ENCODE peak calls at places on chromosome 21, in seven cellular contexts. One of them, this sample, is unnamed.

GRCh38 chr21:31220567-31220966 is 123.5 kb downstream of the TIAM1 start:
- DNase-seq in IMR-90: peak
- DNase-seq in H1: no peak
- DNase-seq in body of pancreas: no peak
- DNase-seq in adrenal gland: no peak
- DNase-seq in stomach: no peak
- DNase-seq in transverse colon: no peak
- DNase-seq in this sample: no peak

GRCh38 chr21:36696640-36697472 is 2.1 kb upstream of the SIM2 start:
- DNase-seq in stomach: no peak
- DNase-seq in IMR-90: peak
- DNase-seq in transverse colon: no peak
- DNase-seq in adrenal gland: no peak
- DNase-seq in H1: peak
- DNase-seq in body of pancreas: no peak
- DNase-seq in this sample: no peak

GRCh38 chr21:20720623-20721022 is 277.6 kb upstream of the NCAM2 start:
- DNase-seq in H1: no peak
- DNase-seq in stomach: no peak
- DNase-seq in adrenal gland: no peak
- DNase-seq in transverse colon: no peak
- DNase-seq in IMR-90: no peak
- DNase-seq in body of pancreas: no peak
- DNase-seq in this sample: no peak

GRCh38 chr21:34640858-34641257 is 25.9 kb upstream of the RCAN1 start:
- DNase-seq in IMR-90: peak
- DNase-seq in H1: peak
- DNase-seq in adrenal gland: no peak
- DNase-seq in transverse colon: no peak
- DNase-seq in body of pancreas: no peak
- DNase-seq in stomach: no peak
- DNase-seq in this sample: no peak

GRCh38 chr21:32771134-32771523 is 426 bp downstream of the PAXBP1 start:
- DNase-seq in H1: peak
- DNase-seq in IMR-90: peak
- DNase-seq in adrenal gland: peak
- DNase-seq in transverse colon: peak
- DNase-seq in stomach: peak
- DNase-seq in body of pancreas: peak
- DNase-seq in this sample: peak

GRCh38 chr21:34092241-34092921 is 19.0 kb downstream of the MRPS6 start:
- DNase-seq in stomach: no peak
- DNase-seq in transverse colon: no peak
- DNase-seq in H1: no peak
- DNase-seq in adrenal gland: no peak
- DNase-seq in IMR-90: no peak
- DNase-seq in body of pancreas: no peak
- DNase-seq in this sample: no peak

GRCh38 chr21:34845521-34846213 is 176.9 kb downstream of the CLIC6 start:
- DNase-seq in transverse colon: peak
- DNase-seq in IMR-90: peak
- DNase-seq in stomach: peak
- DNase-seq in H1: no peak
- DNase-seq in body of pancreas: peak
- DNase-seq in adrenal gland: no peak
- DNase-seq in this sample: no peak

GRCh38 chr21:27036736-27037301 is 69.9 kb upstream of the ADAMTS5 start:
- DNase-seq in H1: no peak
- DNase-seq in stomach: no peak
- DNase-seq in adrenal gland: no peak
- DNase-seq in transverse colon: no peak
- DNase-seq in IMR-90: peak
- DNase-seq in body of pancreas: no peak
- DNase-seq in this sample: no peak

GRCh38 chr21:37758997-37759396 is 157.3 kb downstream of the KCNJ6 start:
- DNase-seq in stomach: peak
- DNase-seq in IMR-90: peak
- DNase-seq in H1: peak
- DNase-seq in body of pancreas: peak
- DNase-seq in adrenal gland: peak
- DNase-seq in transverse colon: peak
- DNase-seq in this sample: no peak

GRCh38 chr21:25503981-25504380 is 103.3 kb downstream of the MRPL39 start:
- DNase-seq in transverse colon: no peak
- DNase-seq in body of pancreas: no peak
- DNase-seq in H1: no peak
- DNase-seq in adrenal gland: no peak
- DNase-seq in stomach: no peak
- DNase-seq in IMR-90: no peak
- DNase-seq in this sample: no peak

GRCh38 chr21:34878940-34879339 is 170.2 kb downstream of the RUNX1 start:
- DNase-seq in adrenal gland: no peak
- DNase-seq in H1: no peak
- DNase-seq in stomach: no peak
- DNase-seq in transverse colon: no peak
- DNase-seq in body of pancreas: no peak
- DNase-seq in IMR-90: no peak
- DNase-seq in this sample: no peak

GRCh38 chr21:26072891-26073615 is 97.5 kb downstream of the APP start:
- DNase-seq in H1: no peak
- DNase-seq in IMR-90: peak
- DNase-seq in adrenal gland: no peak
- DNase-seq in body of pancreas: no peak
- DNase-seq in transverse colon: no peak
- DNase-seq in stomach: no peak
- DNase-seq in this sample: no peak

GRCh38 chr21:15552914-15553491 is 176.8 kb upstream of the USP25 start:
- DNase-seq in adrenal gland: no peak
- DNase-seq in IMR-90: peak
- DNase-seq in transverse colon: no peak
- DNase-seq in body of pancreas: no peak
- DNase-seq in stomach: no peak
- DNase-seq in H1: no peak
- DNase-seq in this sample: no peak

GRCh38 chr21:29208666-29209059 is 78.2 kb downstream of the MAP3K7CL start:
- DNase-seq in IMR-90: peak
- DNase-seq in stomach: no peak
- DNase-seq in H1: no peak
- DNase-seq in body of pancreas: no peak
- DNase-seq in transverse colon: no peak
- DNase-seq in adrenal gland: no peak
- DNase-seq in this sample: no peak

GRCh38 chr21:41422546-41423372 is 3.3 kb upstream of the MX1 start:
- DNase-seq in body of pancreas: no peak
- DNase-seq in stomach: no peak
- DNase-seq in H1: peak
- DNase-seq in transverse colon: no peak
- DNase-seq in IMR-90: no peak
- DNase-seq in adrenal gland: no peak
- DNase-seq in this sample: peak

GRCh38 chr21:41418393-41418792 is 7.6 kb upstream of the MX1 start:
- DNase-seq in body of pancreas: no peak
- DNase-seq in stomach: no peak
- DNase-seq in IMR-90: no peak
- DNase-seq in adrenal gland: no peak
- DNase-seq in transverse colon: no peak
- DNase-seq in H1: no peak
- DNase-seq in this sample: peak

GRCh38 chr21:41425588-41425953 is 468 bp upstream of the MX1 start:
- DNase-seq in body of pancreas: no peak
- DNase-seq in adrenal gland: no peak
- DNase-seq in transverse colon: no peak
- DNase-seq in IMR-90: no peak
- DNase-seq in H1: peak
- DNase-seq in stomach: no peak
- DNase-seq in this sample: no peak

GRCh38 chr21:41418956-41419680 is 6.9 kb upstream of the MX1 start:
- DNase-seq in H1: no peak
- DNase-seq in transverse colon: no peak
- DNase-seq in adrenal gland: no peak
- DNase-seq in stomach: no peak
- DNase-seq in body of pancreas: no peak
- DNase-seq in IMR-90: no peak
- DNase-seq in this sample: peak

DNA sequence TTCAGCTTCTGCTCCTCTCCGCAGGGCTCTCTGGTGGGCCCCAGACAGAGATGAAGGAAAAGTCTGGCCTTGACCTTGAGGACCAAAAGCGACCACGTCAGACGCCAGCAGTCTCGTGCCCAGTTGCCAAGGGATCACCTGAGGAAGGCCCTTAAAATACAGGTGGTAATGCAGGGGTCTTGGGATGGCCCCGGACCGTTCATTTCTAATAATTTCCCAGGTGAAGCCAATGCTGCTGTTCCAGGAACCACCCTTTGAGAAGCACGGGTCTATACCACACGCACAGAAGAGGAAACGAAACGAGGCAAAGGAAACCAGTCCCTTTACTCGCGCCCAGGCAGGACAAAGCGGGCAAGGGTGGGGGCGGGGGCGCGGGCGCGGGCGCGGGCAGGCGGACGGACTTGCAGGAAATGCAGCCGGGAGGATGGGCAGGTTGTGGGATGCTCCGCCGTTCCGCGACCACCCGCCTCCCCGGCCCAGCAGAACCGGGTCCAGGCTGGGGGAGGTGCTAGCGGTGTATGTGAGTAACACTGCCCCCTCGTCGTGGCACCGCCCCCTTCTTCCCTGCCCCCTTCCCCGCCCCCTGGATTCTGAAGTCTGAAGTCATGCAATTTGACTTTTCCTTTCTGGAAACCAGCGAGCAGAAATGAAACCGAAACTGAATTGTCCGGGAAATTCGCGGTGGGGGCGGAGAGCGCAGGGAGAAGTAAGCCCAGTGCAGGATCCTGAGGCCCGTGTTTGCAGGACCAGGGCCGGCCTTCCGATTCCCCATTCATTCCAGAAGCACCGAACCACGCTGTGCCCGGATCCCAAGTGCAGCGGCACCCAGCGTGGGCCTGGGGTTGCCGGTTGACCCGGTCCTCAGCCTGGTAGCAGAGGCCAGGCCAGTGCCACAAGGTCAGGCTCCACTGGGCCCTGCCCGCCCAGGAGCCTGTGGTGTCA is 5.8 kb upstream of the MX1 start:
- DNase-seq in transverse colon: peak
- DNase-seq in H1: peak
- DNase-seq in IMR-90: peak
- DNase-seq in body of pancreas: peak
- DNase-seq in adrenal gland: peak
- DNase-seq in stomach: peak
- DNase-seq in this sample: peak
- TF ChIP-seq POLR2A in transverse colon: no peak
- TF ChIP-seq POLR2A in H1: no peak
- TF ChIP-seq POLR2A in IMR-90: no peak
- TF ChIP-seq POLR2A in body of pancreas: no peak
- TF ChIP-seq POLR2A in adrenal gland: no peak
- TF ChIP-seq POLR2A in stomach: no peak
- TF ChIP-seq POLR2A in this sample: no peak

GRCh38 chr21:38894899-38895298 is 89.2 kb downstream of the ETS2 start:
- DNase-seq in H1: no peak
- DNase-seq in body of pancreas: no peak
- DNase-seq in transverse colon: no peak
- DNase-seq in IMR-90: no peak
- DNase-seq in adrenal gland: no peak
- DNase-seq in stomach: no peak
- DNase-seq in this sample: peak

GRCh38 chr21:38900499-38900898 is 94.8 kb downstream of the ETS2 start:
- DNase-seq in transverse colon: no peak
- DNase-seq in stomach: no peak
- DNase-seq in adrenal gland: no peak
- DNase-seq in H1: no peak
- DNase-seq in IMR-90: no peak
- DNase-seq in body of pancreas: no peak
- DNase-seq in this sample: no peak

GRCh38 chr21:38899277-38899947 is 93.7 kb downstream of the ETS2 start:
- DNase-seq in adrenal gland: no peak
- DNase-seq in transverse colon: no peak
- DNase-seq in IMR-90: no peak
- DNase-seq in stomach: no peak
- DNase-seq in body of pancreas: no peak
- DNase-seq in H1: no peak
- DNase-seq in this sample: no peak

GRCh38 chr21:38897532-38898421 is 92.0 kb downstream of the ETS2 start:
- DNase-seq in H1: no peak
- DNase-seq in body of pancreas: no peak
- DNase-seq in adrenal gland: no peak
- DNase-seq in stomach: no peak
- DNase-seq in IMR-90: no peak
- DNase-seq in transverse colon: no peak
- DNase-seq in this sample: no peak

DNA sequence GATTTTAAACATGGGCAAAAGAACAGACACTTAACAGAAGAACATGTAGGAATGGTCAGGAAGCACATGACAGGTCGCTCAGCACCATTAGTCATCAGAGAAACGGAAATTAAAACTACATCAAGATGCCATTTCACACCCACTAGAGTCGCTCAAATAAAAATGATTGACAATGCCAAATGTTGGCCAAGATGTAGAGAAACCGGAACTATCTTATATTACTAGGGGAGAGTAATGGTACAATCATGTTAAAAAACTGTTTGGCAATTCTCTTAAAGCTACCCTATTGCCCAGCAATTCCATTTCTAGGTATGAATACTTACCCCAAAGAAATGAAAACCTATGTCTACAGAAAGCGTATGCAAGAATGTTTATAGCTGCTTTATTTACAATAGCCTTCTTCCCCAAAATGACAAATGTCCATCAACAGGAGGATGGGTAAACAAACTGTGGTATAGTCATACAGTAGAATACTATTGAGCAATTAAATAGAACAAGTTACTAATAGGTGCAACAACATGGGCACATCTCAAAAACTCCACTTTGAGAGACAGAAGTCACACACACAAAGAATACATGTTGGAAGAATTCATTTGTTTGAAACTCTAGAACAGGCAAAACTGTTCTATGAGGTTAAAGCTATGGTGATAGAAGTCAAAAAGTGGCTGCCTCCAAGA is 92.8 kb downstream of the ETS2 start:
- DNase-seq in IMR-90: no peak
- DNase-seq in body of pancreas: no peak
- DNase-seq in H1: no peak
- DNase-seq in adrenal gland: no peak
- DNase-seq in transverse colon: no peak
- DNase-seq in stomach: no peak
- DNase-seq in this sample: no peak
- H3K4me3 ChIP-seq in IMR-90: no peak
- H3K4me3 ChIP-seq in body of pancreas: no peak
- H3K4me3 ChIP-seq in H1: no peak
- H3K4me3 ChIP-seq in adrenal gland: no peak
- H3K4me3 ChIP-seq in transverse colon: no peak
- H3K4me3 ChIP-seq in stomach: no peak
- H3K4me3 ChIP-seq in this sample: no peak

GRCh38 chr21:24375201-24375600 is 1232.1 kb downstream of the MRPL39 start:
- DNase-seq in body of pancreas: no peak
- DNase-seq in adrenal gland: peak
- DNase-seq in transverse colon: no peak
- DNase-seq in IMR-90: no peak
- DNase-seq in H1: peak
- DNase-seq in stomach: no peak
- DNase-seq in this sample: no peak
- TF ChIP-seq CTCF in body of pancreas: no peak
- TF ChIP-seq CTCF in adrenal gland: no peak
- TF ChIP-seq CTCF in transverse colon: no peak
- TF ChIP-seq CTCF in IMR-90: no peak
- TF ChIP-seq CTCF in H1: peak
- TF ChIP-seq CTCF in stomach: no peak
- TF ChIP-seq CTCF in this sample: no peak

GRCh38 chr21:46285761-46286667 is at the start of gene YBEY:
- DNase-seq in H1: peak
- DNase-seq in transverse colon: peak
- DNase-seq in body of pancreas: peak
- DNase-seq in IMR-90: peak
- DNase-seq in adrenal gland: peak
- DNase-seq in stomach: peak
- DNase-seq in this sample: peak
- TF ChIP-seq POLR2A in H1: peak
- TF ChIP-seq POLR2A in transverse colon: peak
- TF ChIP-seq POLR2A in body of pancreas: peak
- TF ChIP-seq POLR2A in IMR-90: peak
- TF ChIP-seq POLR2A in adrenal gland: peak
- TF ChIP-seq POLR2A in stomach: no peak
- TF ChIP-seq POLR2A in this sample: no peak

This sample was measured in lower leg skin.